ENCODE peak calls at places on chromosomes 4 and X, in seven cellular contexts. M is A549, X is IMR-90, I is K562, R is GM12878, Y is HCT116, Z is H1. G is an unnamed sample.

GRCh38 chrX:98350940-98351339 is 1467.2 kb downstream of the RPA4 start:
- DNase-seq in Z (no peak), X (no peak), Y (no peak), M (no peak), I (no peak), R (no peak), G (no peak)

GRCh38 chrX:23904096-23904495 is 3.6 kb downstream of the APOO start:
- DNase-seq in R (no peak), Z (no peak), X (peak), I (peak), Y (no peak), M (no peak), G (no peak)

GRCh38 chrX:148537556-148538182 is 37.3 kb downstream of the AFF2 start:
- DNase-seq in M (no peak), X (no peak), R (no peak), Y (no peak), Z (no peak), I (no peak), G (no peak)

GRCh38 chr4:146186556-146186955 is 11.0 kb downstream of the LSM6 start:
- DNase-seq in Z (no peak), X (no peak), Y (no peak), I (no peak), R (no peak), M (no peak), G (no peak)

GRCh38 chr4:123661080-123661737 is 264.6 kb downstream of the SPRY1 start:
- DNase-seq in X (peak), M (no peak), R (no peak), Z (no peak), I (peak), Y (peak), G (no peak)

GRCh38 chr4:86032476-86033022 is 327.3 kb downstream of the MAPK10 start:
- DNase-seq in I (no peak), M (no peak), Y (no peak), X (peak), R (no peak), Z (no peak), G (no peak)

GRCh38 chr4:186934841-186935443 is 211.3 kb upstream of the FAT1 start:
- DNase-seq in I (no peak), Z (no peak), X (no peak), M (no peak), Y (no peak), R (no peak), G (no peak)

GRCh38 chr4:56979674-56980073 is 978 bp downstream of the POLR2B start:
- DNase-seq in Y (no peak), R (no peak), M (no peak), Z (no peak), X (peak), I (no peak), G (peak)

GRCh38 chr4:143625632-143626031 is 74.8 kb downstream of the FREM3 start:
- DNase-seq in I (no peak), Z (no peak), R (no peak), M (no peak), Y (no peak), X (no peak), G (no peak)

GRCh38 chr4:31183256-31183655 is 463.1 kb downstream of the PCDH7 start:
- DNase-seq in R (no peak), M (no peak), X (no peak), Y (no peak), I (no peak), Z (no peak), G (no peak)

GRCh38 chr4:41358626-41359025 is 101.9 kb downstream of the UCHL1 start:
- DNase-seq in R (no peak), X (no peak), I (no peak), Z (no peak), M (peak), Y (no peak), G (no peak)

GRCh38 chr4:172153694-172154093 is 340.5 kb downstream of the GALNTL6 start:
- DNase-seq in Z (no peak), M (no peak), X (no peak), Y (no peak), I (no peak), R (no peak), G (no peak)

GRCh38 chrX:40299502-40300118 is 201.9 kb upstream of the BCOR start:
- DNase-seq in Y (no peak), R (no peak), I (no peak), X (no peak), M (no peak), Z (no peak), G (no peak)

GRCh38 chrX:41377624-41378023 is 43.7 kb downstream of the DDX3X start:
- DNase-seq in R (no peak), Z (no peak), X (no peak), Y (no peak), I (no peak), M (no peak), G (no peak)

GRCh38 chrX:128623361-128623760 is 571.2 kb upstream of the ACTRT1 start:
- DNase-seq in Z (no peak), Y (no peak), R (no peak), I (no peak), M (no peak), X (no peak), G (no peak)

GRCh38 chr4:145939241-145939640 is 618 bp upstream of the ZNF827 start:
- DNase-seq in I (no peak), X (peak), Z (no peak), Y (no peak), R (no peak), M (no peak), G (no peak)

GRCh38 chr4:144259285-144259684 is 118.8 kb upstream of the GYPA start:
- DNase-seq in M (no peak), I (no peak), R (no peak), X (no peak), Z (no peak), Y (no peak), G (no peak)

GRCh38 chr4:25632135-25632534 is 23.5 kb upstream of the SLC34A2 start:
- DNase-seq in I (no peak), R (no peak), X (no peak), M (peak), Y (no peak), Z (no peak), G (no peak)

GRCh38 chr4:169337510-169337909 is 66.8 kb upstream of the SH3RF1 start:
- DNase-seq in R (no peak), X (peak), M (no peak), I (no peak), Y (no peak), Z (no peak), G (no peak)

GRCh38 chr4:87679449-87680169 is 29.5 kb downstream of the DMP1 start:
- DNase-seq in R (peak), M (peak), I (peak), Y (peak), X (peak), Z (peak), G (peak)

GRCh38 chrX:12488781-12489180 is 302.4 kb upstream of the PRPS2 start:
- DNase-seq in Y (no peak), R (no peak), Z (no peak), M (no peak), I (no peak), X (no peak), G (no peak)

GRCh38 chr4:164204434-164204833 is 549.5 kb upstream of the SMIM31 start:
- DNase-seq in X (peak), I (no peak), Z (no peak), R (no peak), M (peak), Y (peak), G (peak)

GRCh38 chrX:50107470-50107869 is 93.3 kb downstream of the AKAP4 start:
- DNase-seq in M (no peak), Z (no peak), Y (no peak), R (no peak), X (no peak), I (no peak), G (no peak)

GRCh38 chrX:119887721-119888425 is 7.8 kb upstream of the AKAP14 start:
- DNase-seq in M (peak), X (peak), R (no peak), Z (peak), I (peak), Y (peak), G (peak)
- TF ChIP-seq CEBPB in M (no peak), X (no peak), R (no peak), Z (no peak), I (no peak), Y (no peak), G (no peak)

DNA sequence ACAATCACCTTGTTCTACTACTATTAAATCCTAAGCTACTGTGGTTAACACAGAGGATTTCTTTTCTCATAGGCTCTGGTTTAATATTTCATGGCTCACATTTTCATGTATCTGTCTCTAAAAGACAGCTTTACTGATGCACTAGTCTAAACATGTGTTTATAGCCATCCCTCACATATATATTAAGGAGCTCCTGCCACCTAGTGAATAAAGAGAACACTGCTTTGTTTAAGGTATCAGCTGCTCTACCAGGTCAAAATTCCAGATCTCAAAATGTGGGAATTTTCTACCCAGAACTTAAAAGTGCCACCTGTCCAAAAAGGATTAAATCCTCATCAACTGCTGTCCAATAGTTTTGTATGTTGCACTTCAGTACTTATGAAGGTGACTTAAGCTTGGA is 188.5 kb upstream of the TEX13C start:
- DNase-seq in X (no peak), M (peak), R (no peak), Z (no peak), I (no peak), Y (no peak), G (peak)
- TF ChIP-seq CEBPB in X (no peak), M (no peak), R (no peak), Z (no peak), I (no peak), Y (no peak), G (no peak)

DNA sequence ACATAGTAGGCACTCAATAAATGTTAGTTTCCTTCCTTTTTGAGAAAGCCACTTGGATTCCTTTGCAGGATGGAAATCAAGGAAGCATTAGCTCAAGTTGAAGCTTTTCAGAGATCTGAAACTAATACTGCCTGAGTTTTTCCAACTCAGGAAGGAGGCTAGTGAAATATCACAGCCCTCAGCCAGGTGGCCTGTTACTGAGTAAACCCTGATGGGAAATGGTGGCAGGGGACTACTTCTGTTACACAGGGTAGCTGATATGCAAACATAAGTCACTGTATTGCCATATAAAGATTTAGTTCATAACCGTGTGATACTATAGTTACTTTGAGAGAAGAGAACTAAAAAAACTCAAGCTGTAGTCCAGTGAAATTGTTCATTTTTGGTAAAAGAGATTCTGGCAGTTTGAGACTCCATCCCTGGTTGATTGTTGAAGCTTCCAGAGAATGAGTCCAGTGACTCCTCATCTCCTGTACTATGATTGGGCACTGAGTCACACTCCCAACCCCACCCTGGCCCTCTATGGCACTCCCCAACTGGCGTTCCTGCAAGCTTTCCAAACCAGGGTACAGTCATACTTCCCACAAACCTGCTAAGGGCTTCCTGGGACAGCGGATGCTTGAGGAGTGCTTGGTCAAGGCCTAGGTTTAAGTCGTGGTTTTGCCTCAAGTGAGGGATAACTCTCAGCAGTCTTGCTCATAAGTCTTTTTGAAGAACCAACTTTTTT is 81.8 kb downstream of the MID1IP1 start:
- DNase-seq in Z (no peak), M (no peak), R (no peak), I (no peak), X (peak), Y (peak), G (no peak)
- TF ChIP-seq CEBPB in Z (no peak), M (no peak), R (no peak), I (no peak), X (no peak), Y (no peak), G (no peak)

GRCh38 chr4:16897991-16898827 is at the start of gene LDB2:
- DNase-seq in R (no peak), Z (peak), Y (no peak), I (no peak), X (peak), M (no peak), G (no peak)
- TF ChIP-seq CEBPB in R (no peak), Z (no peak), Y (no peak), I (no peak), X (no peak), M (no peak), G (no peak)

GRCh38 chrX:26445288-26445687 is 229.3 kb downstream of the MAGEB5 start:
- DNase-seq in Y (no peak), I (no peak), M (no peak), X (no peak), R (no peak), Z (no peak), G (no peak)

GRCh38 chrX:26442340-26442739 is 226.4 kb downstream of the MAGEB5 start:
- DNase-seq in Y (peak), I (no peak), X (peak), R (no peak), M (peak), Z (no peak), G (no peak)
- TF ChIP-seq CEBPB in Y (no peak), I (no peak), X (no peak), R (no peak), M (no peak), Z (no peak), G (no peak)

GRCh38 chr4:108148316-108148715 is 20.4 kb downstream of the LEF1 start:
- DNase-seq in I (no peak), R (no peak), Z (no peak), Y (no peak), X (no peak), M (no peak), G (no peak)
- TF ChIP-seq CEBPB in I (no peak), R (no peak), Z (no peak), Y (no peak), X (no peak), M (no peak), G (no peak)

DNA sequence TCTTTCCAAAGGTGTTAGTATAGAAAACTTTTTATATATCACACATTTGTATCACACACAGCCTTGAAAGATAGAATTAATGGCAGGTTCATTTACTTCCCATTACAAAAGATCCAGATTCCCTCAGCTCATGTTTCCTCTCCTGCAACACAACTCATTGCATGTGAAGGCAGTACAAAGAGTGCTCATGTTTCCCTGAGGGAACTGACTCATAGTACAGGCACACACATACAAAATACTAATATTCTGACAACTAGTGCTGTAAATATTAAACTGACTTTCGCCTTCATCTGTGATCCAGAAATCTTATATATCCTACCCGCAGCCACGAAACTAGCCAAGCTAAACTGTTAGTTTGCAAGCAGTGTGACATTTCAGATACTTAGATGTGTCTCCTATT is 819.8 kb upstream of the PCDH7 start:
- DNase-seq in I (no peak), X (peak), M (no peak), Y (no peak), R (no peak), Z (no peak), G (no peak)
- TF ChIP-seq CEBPB in I (no peak), X (no peak), M (no peak), Y (no peak), R (no peak), Z (no peak), G (no peak)

DNA sequence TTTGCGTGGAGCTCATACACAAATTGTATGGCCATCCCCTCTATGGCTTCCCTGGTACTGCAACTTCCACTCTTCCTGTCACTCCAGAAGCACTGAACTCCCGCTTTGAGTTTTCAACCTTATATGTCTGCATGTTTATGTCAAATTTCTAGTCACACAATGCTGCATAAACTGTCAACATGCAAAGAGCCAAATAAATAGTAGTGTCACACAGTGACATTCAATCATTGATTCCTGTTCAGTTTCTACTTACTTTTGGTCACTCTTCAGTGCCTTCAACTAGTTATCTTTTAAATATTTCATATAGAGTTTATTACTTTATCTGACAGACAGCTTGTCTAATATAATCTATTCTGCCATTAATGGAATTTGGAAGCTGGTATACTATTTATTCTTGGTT is 149.3 kb downstream of the SPANXN1 start:
- DNase-seq in Y (no peak), I (no peak), Z (no peak), R (no peak), X (no peak), M (no peak), G (no peak)
- TF ChIP-seq CEBPB in Y (no peak), I (no peak), Z (no peak), R (no peak), X (no peak), M (no peak), G (no peak)